ENCODE peak calls at places on chromosomes 12 and 14, in seven cellular contexts. X is aorta, N is neuronal stem cell, A is AG04450, O is coronary artery, P is tibial nerve, M is WERI-Rb-1. Y is an unnamed sample.

GRCh38 chr14:29601559-29602109 is 326.0 kb downstream of the PRKD1 start:
- DNase-seq in X (no peak), N (no peak), A (no peak), O (no peak), P (no peak), M (peak; percentile 9), Y (no peak)

GRCh38 chr14:87067061-87067460 is 925.9 kb downstream of the GALC start:
- DNase-seq in X (no peak), N (no peak), A (no peak), O (no peak), P (no peak), M (peak; percentile 55), Y (no peak)

GRCh38 chr12:83710851-83711250 is 1024.1 kb downstream of the TMTC2 start:
- DNase-seq in X (no peak), N (no peak), A (no peak), O (no peak), P (no peak), M (no peak), Y (no peak)

GRCh38 chr14:24095196-24096068 is 1.3 kb downstream of the PCK2 start:
- DNase-seq in X (peak; percentile 83), N (no peak), A (no peak), O (no peak), P (peak; percentile 61), M (peak; percentile 79), Y (peak; percentile 82)

GRCh38 chr14:22977684-22978486 is 4.5 kb downstream of the AJUBA start:
- DNase-seq in X (peak; percentile 90), N (peak; percentile 93), A (no peak), O (peak; percentile 82), P (no peak), M (peak; percentile 77), Y (peak; percentile 82)

GRCh38 chr12:109120095-109120494 is 3.7 kb downstream of the ACACB start:
- DNase-seq in X (no peak), N (no peak), A (no peak), O (no peak), P (no peak), M (no peak), Y (no peak)

GRCh38 chr14:95692109-95692508 is 5.9 kb downstream of the TCL1B start:
- DNase-seq in X (no peak), N (no peak), A (no peak), O (no peak), P (no peak), M (no peak), Y (no peak)

GRCh38 chr12:38469689-38470088 is 153.1 kb downstream of the ALG10B start:
- DNase-seq in X (no peak), N (peak; percentile 30), A (no peak), O (no peak), P (no peak), M (no peak), Y (no peak)

GRCh38 chr12:54411398-54412241 is 7.4 kb downstream of the ITGA5 start:
- DNase-seq in X (peak; percentile 89), N (no peak), A (peak; percentile 71), O (no peak), P (peak; percentile 65), M (no peak), Y (peak; percentile 84)

GRCh38 chr12:67354322-67354721 is 85.2 kb downstream of the CAND1 start:
- DNase-seq in X (no peak), N (no peak), A (no peak), O (no peak), P (no peak), M (no peak), Y (no peak)

GRCh38 chr12:64258576-64258975 is 36.5 kb upstream of the KICS2 start:
- DNase-seq in X (no peak), N (no peak), A (no peak), O (no peak), P (no peak), M (no peak), Y (no peak)

GRCh38 chr12:99154264-99154982 is 493.1 kb upstream of the GARIN6 start:
- DNase-seq in X (no peak), N (no peak), A (no peak), O (no peak), P (no peak), M (no peak), Y (no peak)

GRCh38 chr12:103884316-103884715 is 43.3 kb upstream of the NT5DC3 start:
- DNase-seq in X (no peak), N (peak; percentile 8), A (peak; percentile 45), O (no peak), P (no peak), M (peak; percentile 24), Y (no peak)

GRCh38 chr14:103889313-103890051 is 38.8 kb upstream of the TDRD9 start:
- DNase-seq in X (no peak), N (no peak), A (no peak), O (peak; percentile 71), P (no peak), M (no peak), Y (peak; percentile 56)

GRCh38 chr12:19190292-19191031 is 60.9 kb downstream of the PLEKHA5 start:
- DNase-seq in X (no peak), N (no peak), A (no peak), O (no peak), P (no peak), M (no peak), Y (no peak)

GRCh38 chr12:52018448-52019122 is 11.8 kb downstream of the TAMALIN start:
- DNase-seq in X (no peak), N (no peak), A (no peak), O (peak; percentile 62), P (no peak), M (no peak), Y (no peak)

GRCh38 chr12:125125271-125125670 is 60.0 kb downstream of the AACS start:
- DNase-seq in X (no peak), N (no peak), A (no peak), O (no peak), P (no peak), M (no peak), Y (no peak)

GRCh38 chr12:52006726-52007157 is at the start of gene TAMALIN:
- DNase-seq in X (peak; percentile 90), N (peak; percentile 68), A (no peak), O (no peak), P (peak; percentile 53), M (peak; percentile 55), Y (peak; percentile 73)

GRCh38 chr14:32167907-32168306 is 33.9 kb upstream of the RNU6-7 start:
- DNase-seq in X (no peak), N (no peak), A (no peak), O (no peak), P (no peak), M (no peak), Y (no peak)

DNA sequence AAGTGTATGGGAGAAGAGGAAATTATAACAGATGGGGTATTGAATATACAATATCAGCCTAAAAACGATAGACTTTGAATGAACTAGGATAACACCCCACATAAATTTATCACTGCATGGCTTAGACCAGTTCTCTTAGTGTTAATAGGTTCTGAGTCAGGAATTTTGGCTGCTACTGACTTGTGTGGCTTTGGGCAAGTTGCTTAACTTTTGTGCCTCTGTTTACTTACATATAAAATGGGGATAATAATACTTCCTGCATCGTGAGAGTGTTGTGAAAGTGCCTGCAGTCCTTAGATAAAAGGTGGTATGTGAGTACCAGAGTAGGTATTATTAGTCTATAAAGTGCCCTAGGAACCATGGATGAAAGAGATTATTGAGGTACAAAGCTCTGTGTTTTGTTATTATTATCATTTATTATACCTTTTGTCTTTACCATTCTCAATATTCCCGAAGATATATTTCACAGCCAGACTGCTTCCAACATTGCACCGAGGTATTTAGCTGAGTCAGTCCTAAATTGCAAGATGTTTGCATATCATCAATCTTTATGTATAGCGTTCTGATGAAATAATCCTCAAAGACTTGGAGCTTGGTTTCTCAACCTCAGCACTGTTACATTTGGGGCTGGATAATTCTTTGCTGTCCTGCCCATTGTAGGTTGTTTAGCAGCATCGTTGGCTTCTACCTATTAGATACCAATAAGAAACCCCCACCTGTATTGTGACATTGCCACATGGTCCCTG is 2.3 kb upstream of the PAWR start:
- DNase-seq in X (no peak), N (no peak), A (no peak), O (no peak), P (no peak), M (no peak), Y (no peak)
- H3K27ac ChIP-seq in X (no peak overlapping the region), N (no peak overlapping the region), A (no peak overlapping the region), O (no peak overlapping the region), P (no peak overlapping the region), M (no peak overlapping the region), Y (peak overlapping the region; percentile 86)

GRCh38 chr12:105468464-105468863 is 138.0 kb downstream of the C12orf75 start:
- DNase-seq in X (no peak), N (no peak), A (no peak), O (no peak), P (no peak), M (no peak), Y (no peak)

GRCh38 chr12:105467710-105468366 is 137.3 kb downstream of the C12orf75 start:
- DNase-seq in X (no peak), N (no peak), A (no peak), O (no peak), P (no peak), M (no peak), Y (no peak)

GRCh38 chr12:105470102-105470501 is 139.6 kb downstream of the C12orf75 start:
- DNase-seq in X (no peak), N (no peak), A (no peak), O (no peak), P (no peak), M (no peak), Y (no peak)

GRCh38 chr12:105469701-105470100 is 139.2 kb downstream of the C12orf75 start:
- DNase-seq in X (no peak), N (no peak), A (no peak), O (no peak), P (no peak), M (no peak), Y (no peak)

DNA sequence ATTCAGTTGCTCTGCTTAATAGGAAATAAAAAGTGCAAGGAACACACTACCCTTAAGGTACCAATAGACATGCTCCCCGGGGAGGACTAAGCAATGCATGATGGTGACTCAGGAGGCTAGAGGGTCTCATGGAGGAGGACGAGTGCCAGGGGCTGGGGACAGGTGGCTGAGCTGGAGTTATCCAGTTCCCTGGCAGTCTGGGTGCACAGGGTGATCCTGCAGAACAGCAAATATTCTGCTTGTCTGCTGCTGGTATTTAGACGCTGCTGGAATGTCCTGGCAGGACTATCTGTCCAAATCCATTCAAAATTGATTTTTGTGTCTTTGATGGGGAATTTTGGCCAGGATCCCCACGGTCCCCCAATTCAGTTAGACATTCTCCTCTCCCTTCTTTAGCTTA is 138.7 kb downstream of the C12orf75 start:
- DNase-seq in X (no peak), N (no peak), A (no peak), O (no peak), P (no peak), M (no peak), Y (no peak)
- H3K27ac ChIP-seq in X (no peak overlapping the region), N (no peak overlapping the region), A (no peak overlapping the region), O (peak overlapping the region; percentile 49), P (no peak overlapping the region), M (peak overlapping the region; percentile 44), Y (peak overlapping the region; percentile 67)

GRCh38 chr14:105059035-105059916 is 6.0 kb downstream of the GPR132 start:
- DNase-seq in X (no peak), N (no peak), A (no peak), O (no peak), P (no peak), M (no peak), Y (peak; percentile 80)
- H3K27ac ChIP-seq in X (no peak overlapping the region), N (no peak overlapping the region), A (no peak overlapping the region), O (no peak overlapping the region), P (no peak overlapping the region), M (no peak overlapping the region), Y (peak overlapping the region; percentile 82)

GRCh38 chr12:30764251-30764650 is 9.5 kb upstream of the CAPRIN2 start:
- DNase-seq in X (no peak), N (no peak), A (no peak), O (no peak), P (no peak), M (no peak), Y (no peak)

GRCh38 chr12:30774599-30774998 is 19.8 kb upstream of the CAPRIN2 start:
- DNase-seq in X (no peak), N (no peak), A (no peak), O (no peak), P (no peak), M (no peak), Y (no peak)

GRCh38 chr12:30769802-30770201 is 15.1 kb upstream of the CAPRIN2 start:
- DNase-seq in X (no peak), N (no peak), A (no peak), O (no peak), P (no peak), M (no peak), Y (no peak)
- H3K27ac ChIP-seq in X (no peak overlapping the region), N (no peak overlapping the region), A (no peak overlapping the region), O (no peak overlapping the region), P (no peak overlapping the region), M (no peak overlapping the region), Y (no peak overlapping the region)